ENCODE peak calls at places on chromosomes 4 and X, in six cellular contexts. One of them, this sample, is unnamed. For H3K9me2, the result is how much of the 10 kb centered on the place peaks cover.

GRCh38 chr4:70564033-70564432 is 28.0 kb upstream of the AMBN start:
- DNase-seq in GM23248: no peak
- DNase-seq in HCT116: no peak
- DNase-seq in MM.1S: no peak
- DNase-seq in Karpas-422: no peak
- DNase-seq in SK-N-SH: no peak
- DNase-seq in this sample: no peak

GRCh38 chr4:59553063-59553738 is 1646.9 kb upstream of the ADGRL3 start:
- DNase-seq in GM23248: peak
- DNase-seq in HCT116: no peak
- DNase-seq in MM.1S: peak
- DNase-seq in Karpas-422: no peak
- DNase-seq in SK-N-SH: peak
- DNase-seq in this sample: peak

GRCh38 chr4:54400802-54401201 is 171.7 kb downstream of the PDGFRA start:
- DNase-seq in GM23248: peak
- DNase-seq in HCT116: no peak
- DNase-seq in MM.1S: no peak
- DNase-seq in Karpas-422: no peak
- DNase-seq in SK-N-SH: no peak
- DNase-seq in this sample: peak

GRCh38 chrX:69069876-69070275 is 95.4 kb downstream of the PJA1 start:
- DNase-seq in GM23248: no peak
- DNase-seq in HCT116: no peak
- DNase-seq in MM.1S: no peak
- DNase-seq in Karpas-422: no peak
- DNase-seq in SK-N-SH: no peak
- DNase-seq in this sample: no peak

GRCh38 chrX:30661228-30661627 is 8.0 kb downstream of the GK start:
- DNase-seq in GM23248: no peak
- DNase-seq in HCT116: no peak
- DNase-seq in MM.1S: no peak
- DNase-seq in Karpas-422: no peak
- DNase-seq in SK-N-SH: no peak
- DNase-seq in this sample: no peak

GRCh38 chr4:88335092-88335665 is 43.5 kb upstream of the HERC6 start:
- DNase-seq in GM23248: peak
- DNase-seq in HCT116: no peak
- DNase-seq in MM.1S: no peak
- DNase-seq in Karpas-422: no peak
- DNase-seq in SK-N-SH: no peak
- DNase-seq in this sample: peak

GRCh38 chr4:5753766-5754528 is 42.9 kb downstream of the EVC start:
- DNase-seq in GM23248: peak
- DNase-seq in HCT116: peak
- DNase-seq in MM.1S: no peak
- DNase-seq in Karpas-422: no peak
- DNase-seq in SK-N-SH: no peak
- DNase-seq in this sample: peak

GRCh38 chr4:189385579-189385978 is 555.1 kb upstream of the FRG1 start:
- DNase-seq in GM23248: no peak
- DNase-seq in HCT116: no peak
- DNase-seq in MM.1S: no peak
- DNase-seq in Karpas-422: no peak
- DNase-seq in SK-N-SH: no peak
- DNase-seq in this sample: no peak

GRCh38 chrX:121671649-121672048 is 624.2 kb downstream of the GLUD2 start:
- DNase-seq in GM23248: no peak
- DNase-seq in HCT116: no peak
- DNase-seq in MM.1S: peak
- DNase-seq in Karpas-422: no peak
- DNase-seq in SK-N-SH: no peak
- DNase-seq in this sample: no peak

DNA sequence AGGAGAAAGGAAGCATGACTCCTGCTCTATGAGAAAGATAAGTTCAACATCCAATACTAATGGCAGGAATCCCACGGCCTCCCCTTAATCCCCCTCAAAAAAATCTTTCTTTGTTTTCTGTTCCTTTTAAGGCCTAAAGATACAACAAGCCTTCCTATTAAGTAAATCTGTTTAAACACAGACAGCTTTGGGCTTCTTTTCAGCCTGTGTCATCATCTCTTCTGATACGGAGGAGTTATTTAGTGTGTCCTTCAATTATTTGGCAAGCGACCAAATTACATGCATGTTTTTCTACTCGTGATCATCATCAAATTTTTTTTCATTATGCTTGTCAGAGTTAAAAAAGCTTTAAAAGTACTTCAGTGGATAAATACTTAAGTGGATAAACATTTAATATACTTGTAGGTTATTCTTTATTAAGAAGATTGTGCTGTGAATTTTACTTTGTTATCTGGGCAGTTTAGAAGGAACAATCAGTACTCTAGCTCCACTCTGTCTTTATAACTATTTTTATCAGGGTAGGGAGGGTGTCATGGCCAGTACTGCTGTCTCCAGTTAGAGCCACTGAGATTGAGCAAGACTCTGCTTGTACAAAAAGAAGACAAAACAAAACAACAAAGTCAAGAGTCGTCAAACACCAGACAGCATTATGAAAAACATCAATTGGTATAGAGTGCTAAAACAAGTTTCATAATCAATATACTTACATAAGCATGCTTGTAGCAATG is 210.6 kb downstream of the PRR32 start:
- DNase-seq in GM23248: no peak
- DNase-seq in HCT116: no peak
- DNase-seq in MM.1S: no peak
- DNase-seq in Karpas-422: no peak
- DNase-seq in SK-N-SH: no peak
- DNase-seq in this sample: no peak
- H3K9ac ChIP-seq in GM23248: no peak
- H3K9ac ChIP-seq in HCT116: no peak
- H3K9ac ChIP-seq in MM.1S: no peak
- H3K9ac ChIP-seq in Karpas-422: no peak
- H3K9ac ChIP-seq in SK-N-SH: no peak
- H3K9ac ChIP-seq in this sample: no peak

DNA sequence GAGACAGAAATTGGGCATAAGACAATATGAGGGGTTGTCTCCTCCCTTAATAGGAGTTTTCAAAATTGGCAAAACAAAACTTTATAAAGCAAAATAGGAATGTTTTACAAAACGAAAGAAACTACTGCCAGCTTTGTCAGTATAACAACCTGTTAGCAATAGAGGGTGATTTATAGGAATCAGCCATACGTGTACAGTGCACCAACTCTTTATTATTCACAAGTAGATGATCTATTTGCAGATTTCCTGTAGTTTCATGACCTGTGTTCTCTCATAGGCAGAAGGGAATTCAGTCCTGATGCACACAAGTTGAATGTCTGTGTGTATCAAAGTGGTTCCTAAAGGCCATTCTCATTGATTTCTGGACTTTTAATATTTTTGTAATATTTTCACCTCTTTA is 116.3 kb downstream of the MFAP3L start:
- DNase-seq in GM23248: no peak
- DNase-seq in HCT116: no peak
- DNase-seq in MM.1S: no peak
- DNase-seq in Karpas-422: no peak
- DNase-seq in SK-N-SH: no peak
- DNase-seq in this sample: no peak
- H2AFZ ChIP-seq in GM23248: no peak
- H2AFZ ChIP-seq in HCT116: no peak
- H2AFZ ChIP-seq in MM.1S: no peak
- H2AFZ ChIP-seq in Karpas-422: no peak
- H2AFZ ChIP-seq in SK-N-SH: no peak
- H2AFZ ChIP-seq in this sample: no peak

GRCh38 chr4:188076169-188076568 is 33.2 kb downstream of the TRIML2 start:
- DNase-seq in GM23248: no peak
- DNase-seq in HCT116: no peak
- DNase-seq in MM.1S: no peak
- DNase-seq in Karpas-422: no peak
- DNase-seq in SK-N-SH: no peak
- DNase-seq in this sample: no peak
- H3K9me2 ChIP-seq in GM23248: under half
- H3K9me2 ChIP-seq in HCT116: under half
- H3K9me2 ChIP-seq in MM.1S: under half
- H3K9me2 ChIP-seq in Karpas-422: under half
- H3K9me2 ChIP-seq in SK-N-SH: under half
- H3K9me2 ChIP-seq in this sample: under half

GRCh38 chr4:10682397-10682796 is 2.2 kb downstream of the CLNK start:
- DNase-seq in GM23248: no peak
- DNase-seq in HCT116: no peak
- DNase-seq in MM.1S: no peak
- DNase-seq in Karpas-422: no peak
- DNase-seq in SK-N-SH: no peak
- DNase-seq in this sample: no peak

GRCh38 chr4:10672379-10672778 is 12.2 kb downstream of the CLNK start:
- DNase-seq in GM23248: no peak
- DNase-seq in HCT116: no peak
- DNase-seq in MM.1S: no peak
- DNase-seq in Karpas-422: no peak
- DNase-seq in SK-N-SH: no peak
- DNase-seq in this sample: no peak

GRCh38 chr4:10673817-10674369 is 10.7 kb downstream of the CLNK start:
- DNase-seq in GM23248: no peak
- DNase-seq in HCT116: no peak
- DNase-seq in MM.1S: peak
- DNase-seq in Karpas-422: no peak
- DNase-seq in SK-N-SH: no peak
- DNase-seq in this sample: no peak

DNA sequence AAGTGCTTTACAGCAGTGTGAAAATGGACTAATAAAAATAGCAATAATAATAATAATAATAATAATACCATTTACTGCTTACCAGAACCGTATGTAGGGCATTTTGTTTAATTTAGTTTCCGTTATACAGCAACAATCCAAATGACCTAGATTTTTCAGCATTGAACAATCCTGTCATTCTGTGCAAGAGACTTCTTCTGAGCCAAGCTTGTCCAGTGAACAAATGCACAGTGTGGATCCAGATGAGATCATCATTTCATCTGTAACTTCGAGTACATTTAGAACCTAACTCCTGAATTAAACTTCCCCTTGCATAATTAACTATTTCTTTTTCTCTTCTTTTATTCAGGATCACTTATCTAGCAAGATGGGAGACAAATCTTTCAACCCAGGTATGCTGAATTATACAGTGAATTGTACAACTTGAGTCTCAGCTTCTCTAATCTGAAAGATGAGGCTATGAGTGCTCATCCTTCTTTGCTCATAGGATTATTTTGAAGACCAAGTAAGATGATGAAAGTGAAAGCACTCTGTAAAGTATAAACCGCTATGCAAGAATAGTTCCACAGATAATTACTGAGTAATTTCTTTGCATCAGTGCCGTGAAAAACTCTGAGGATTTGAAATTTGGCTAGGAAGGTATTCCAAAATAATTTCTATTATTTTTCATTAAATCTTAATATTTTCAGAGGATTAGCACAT is 6.6 kb downstream of the CLNK start:
- DNase-seq in GM23248: no peak
- DNase-seq in HCT116: no peak
- DNase-seq in MM.1S: no peak
- DNase-seq in Karpas-422: no peak
- DNase-seq in SK-N-SH: no peak
- DNase-seq in this sample: no peak
- H3K9ac ChIP-seq in GM23248: no peak
- H3K9ac ChIP-seq in HCT116: no peak
- H3K9ac ChIP-seq in MM.1S: no peak
- H3K9ac ChIP-seq in Karpas-422: no peak
- H3K9ac ChIP-seq in SK-N-SH: no peak
- H3K9ac ChIP-seq in this sample: no peak

DNA sequence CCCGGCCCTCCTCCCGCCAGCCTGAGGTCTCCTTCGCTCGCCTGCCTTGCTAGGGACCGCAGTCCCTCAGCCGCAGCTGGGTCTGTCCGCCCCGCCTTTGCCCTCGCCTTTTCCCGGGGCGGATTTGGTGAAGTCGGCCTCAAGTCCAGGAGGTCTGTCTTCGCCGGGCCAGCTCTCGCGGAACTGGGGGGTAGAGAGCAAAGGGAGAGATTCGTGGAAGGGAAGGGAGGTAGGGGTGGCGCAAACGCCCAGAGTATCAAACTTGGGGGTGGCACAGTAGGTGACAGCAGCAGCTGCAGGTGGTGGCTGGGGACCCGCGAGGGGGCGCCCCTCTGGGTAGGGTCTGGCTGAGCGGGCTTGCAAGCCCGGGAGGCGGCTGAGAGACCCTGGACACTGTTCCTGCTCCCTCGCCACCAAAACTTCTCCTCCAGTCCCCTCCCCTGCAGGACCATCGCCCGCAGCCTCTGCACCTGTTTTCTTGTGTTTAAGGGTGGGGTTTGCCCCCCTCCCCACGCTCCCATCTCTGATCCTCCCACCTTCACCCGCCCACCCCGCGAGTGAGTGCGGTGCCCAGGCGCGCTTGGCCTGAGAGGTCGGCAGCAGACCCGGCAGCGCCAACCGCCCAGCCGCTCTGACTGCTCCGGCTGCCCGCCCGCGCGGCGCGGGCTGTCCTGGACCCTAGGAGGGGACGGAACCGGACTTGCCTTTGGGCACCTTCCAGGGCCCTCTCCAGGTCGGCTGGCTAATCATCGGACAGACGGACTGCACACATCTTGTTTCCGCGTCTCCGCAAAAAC is at the start of gene NPY2R:
- DNase-seq in GM23248: no peak
- DNase-seq in HCT116: no peak
- DNase-seq in MM.1S: no peak
- DNase-seq in Karpas-422: no peak
- DNase-seq in SK-N-SH: peak
- DNase-seq in this sample: peak
- H2AFZ ChIP-seq in GM23248: no peak
- H2AFZ ChIP-seq in HCT116: no peak
- H2AFZ ChIP-seq in MM.1S: no peak
- H2AFZ ChIP-seq in Karpas-422: no peak
- H2AFZ ChIP-seq in SK-N-SH: no peak
- H2AFZ ChIP-seq in this sample: peak

DNA sequence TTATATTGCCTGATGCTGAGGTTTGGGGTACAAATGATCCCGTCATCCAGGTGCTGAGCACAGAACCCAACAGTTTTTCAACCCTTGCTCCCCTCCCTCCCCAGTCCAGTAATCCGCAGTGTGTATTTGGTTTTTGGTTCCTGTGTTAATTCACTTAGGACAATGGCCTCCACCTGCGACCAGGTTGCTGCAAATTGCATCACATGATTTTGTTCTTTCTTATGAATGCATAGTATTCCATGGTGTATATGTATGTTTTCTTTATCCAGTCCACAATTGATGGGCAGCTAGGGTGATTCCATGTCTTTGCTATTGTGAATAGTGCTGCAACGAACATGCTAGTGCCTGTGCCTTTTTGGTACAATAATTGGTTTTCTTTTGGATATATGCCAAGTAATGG is 25.4 kb downstream of the GABRQ start:
- DNase-seq in GM23248: no peak
- DNase-seq in HCT116: no peak
- DNase-seq in MM.1S: no peak
- DNase-seq in Karpas-422: no peak
- DNase-seq in SK-N-SH: no peak
- DNase-seq in this sample: no peak
- H3K9me2 ChIP-seq in GM23248: under half
- H3K9me2 ChIP-seq in HCT116: under half
- H3K9me2 ChIP-seq in MM.1S: under half
- H3K9me2 ChIP-seq in Karpas-422: under half
- H3K9me2 ChIP-seq in SK-N-SH: under half
- H3K9me2 ChIP-seq in this sample: under half

This sample was measured in PC-3.